ENCODE peak calls at places on chromosomes 7 and 10, in six cellular contexts. G, Z, Q, C, T and A are unnamed samples.

GRCh38 chr10:99689461-99689860 is 30.2 kb downstream of the ENTPD7 start:
- DNase-seq in G (no peak), Q (no peak), C (no peak), Z (no peak), T (no peak), A (no peak)

GRCh38 chr10:127123626-127124025 is 72.8 kb downstream of the INSYN2A start:
- DNase-seq in Z (no peak), C (no peak), T (no peak), Q (no peak), G (no peak), A (no peak)

GRCh38 chr10:108465871-108466641 is 1301.5 kb upstream of the SORCS1 start:
- DNase-seq in G (peak; percentile 1), T (peak; percentile 39), C (no peak), Z (no peak), Q (no peak), A (no peak)

GRCh38 chr7:4790516-4790991 is 15.1 kb downstream of the AP5Z1 start:
- DNase-seq in C (no peak), Q (no peak), T (no peak), G (no peak), Z (no peak), A (no peak)

GRCh38 chr10:24341371-24341770 is 132.4 kb downstream of the KIAA1217 start:
- DNase-seq in C (no peak), G (no peak), Z (no peak), T (no peak), Q (no peak), A (no peak)

GRCh38 chr10:68087338-68088029 is 12.4 kb upstream of the HERC4 start:
- DNase-seq in Z (no peak), T (peak; percentile 15), C (no peak), G (no peak), Q (no peak), A (no peak)

GRCh38 chr7:111006040-111006439 is 84.9 kb upstream of the LRRN3 start:
- DNase-seq in T (no peak), Z (no peak), G (no peak), C (no peak), Q (no peak), A (no peak)

GRCh38 chr10:63437334-63437949 is 28.3 kb downstream of the JMJD1C start:
- DNase-seq in C (no peak), Z (no peak), T (no peak), Q (no peak), G (no peak), A (no peak)

GRCh38 chr10:6128591-6129383 is 40.0 kb downstream of the RBM17 start:
- DNase-seq in C (no peak), G (no peak), Z (no peak), T (no peak), Q (no peak), A (no peak)

GRCh38 chr7:85719981-85720963 is 533.4 kb upstream of the SEMA3D start:
- DNase-seq in G (no peak), C (no peak), T (no peak), Z (no peak), Q (peak; percentile 81), A (no peak)

GRCh38 chr7:1124816-1125602 is 35.0 kb downstream of the ZFAND2A start:
- DNase-seq in G (no peak), C (no peak), Z (no peak), T (no peak), Q (no peak), A (no peak)

GRCh38 chr7:74061840-74062539 is 21.6 kb upstream of the LIMK1 start:
- DNase-seq in G (peak; percentile 72), Q (peak; percentile 72), Z (peak; percentile 33), T (no peak), C (peak; percentile 77), A (peak; percentile 80)

GRCh38 chr7:121273467-121274167 is 55.2 kb upstream of the WNT16 start:
- DNase-seq in C (no peak), T (no peak), Z (no peak), Q (no peak), G (no peak), A (no peak)

GRCh38 chr7:23915196-23915595 is 205.2 kb downstream of the STK31 start:
- DNase-seq in G (no peak), Z (no peak), C (no peak), Q (no peak), T (no peak), A (no peak)

GRCh38 chr7:147775564-147775963 is 815.0 kb upstream of the C7orf33 start:
- DNase-seq in G (no peak), Z (no peak), Q (no peak), C (no peak), T (no peak), A (no peak)

GRCh38 chr7:39735903-39736302 is 112.5 kb downstream of the RALA start:
- DNase-seq in G (no peak), Z (no peak), C (no peak), T (no peak), Q (no peak), A (no peak)

GRCh38 chr10:122341141-122341810 is 33.2 kb upstream of the PLEKHA1 start:
- DNase-seq in C (no peak), T (no peak), G (no peak), Z (no peak), Q (no peak), A (no peak)

GRCh38 chr7:44977304-44977858 is 1.4 kb downstream of the MYO1G start:
- DNase-seq in T (no peak), C (peak; percentile 87), Z (no peak), G (peak; percentile 65), Q (no peak), A (peak; percentile 61)

GRCh38 chr10:132987671-132988571 is 45.6 kb upstream of the CFAP46 start:
- DNase-seq in C (no peak), T (no peak), Z (no peak), Q (no peak), G (no peak), A (no peak)

GRCh38 chr10:9579110-9579705 is 1438.5 kb upstream of the CELF2 start:
- DNase-seq in C (no peak), T (no peak), G (no peak), Z (no peak), Q (no peak), A (no peak)

GRCh38 chr7:79610301-79610700 is 156.8 kb upstream of the MAGI2 start:
- DNase-seq in T (no peak), Q (no peak), G (no peak), Z (no peak), C (no peak), A (no peak)

GRCh38 chr7:67918158-67918557 is 921.5 kb downstream of the TYW1 start:
- DNase-seq in G (peak; percentile 30), Z (peak; percentile 15), C (no peak), T (no peak), Q (peak; percentile 88), A (no peak)

GRCh38 chr7:76332073-76332472 is 26.7 kb downstream of the YWHAG start:
- DNase-seq in C (no peak), T (no peak), Q (no peak), Z (no peak), G (no peak), A (no peak)

GRCh38 chr10:90418869-90419652 is 438.8 kb downstream of the HTR7 start:
- DNase-seq in Z (no peak), T (no peak), G (no peak), Q (no peak), C (no peak), A (no peak)

GRCh38 chr7:29288534-29289091 is 94.0 kb downstream of the CHN2 start:
- DNase-seq in T (no peak), C (no peak), G (no peak), Z (no peak), Q (no peak), A (no peak)

GRCh38 chr7:123941391-123942180 is 16.5 kb downstream of the SPAM1 start:
- DNase-seq in T (no peak), C (no peak), Z (no peak), Q (no peak), G (no peak), A (no peak)

GRCh38 chr10:50582061-50582460 is 41.7 kb downstream of the SGMS1 start:
- DNase-seq in Q (no peak), G (no peak), C (no peak), Z (no peak), T (no peak), A (no peak)

GRCh38 chr10:125355657-125356056 is 195.3 kb upstream of the CTBP2 start:
- DNase-seq in C (no peak), Z (no peak), Q (no peak), G (no peak), T (no peak), A (no peak)

GRCh38 chr10:85651507-85651902 is 715.1 kb downstream of the GRID1 start:
- DNase-seq in Z (no peak), C (no peak), T (no peak), Q (no peak), G (no peak), A (no peak)

GRCh38 chr7:90520484-90520883 is 51.0 kb downstream of the PTTG1IP2 start:
- DNase-seq in G (no peak), Z (no peak), T (no peak), C (no peak), Q (no peak), A (no peak)

GRCh38 chr10:77392851-77393250 is 244.8 kb downstream of the KCNMA1 start:
- DNase-seq in T (no peak), G (no peak), C (no peak), Z (no peak), Q (no peak), A (no peak)

DNA sequence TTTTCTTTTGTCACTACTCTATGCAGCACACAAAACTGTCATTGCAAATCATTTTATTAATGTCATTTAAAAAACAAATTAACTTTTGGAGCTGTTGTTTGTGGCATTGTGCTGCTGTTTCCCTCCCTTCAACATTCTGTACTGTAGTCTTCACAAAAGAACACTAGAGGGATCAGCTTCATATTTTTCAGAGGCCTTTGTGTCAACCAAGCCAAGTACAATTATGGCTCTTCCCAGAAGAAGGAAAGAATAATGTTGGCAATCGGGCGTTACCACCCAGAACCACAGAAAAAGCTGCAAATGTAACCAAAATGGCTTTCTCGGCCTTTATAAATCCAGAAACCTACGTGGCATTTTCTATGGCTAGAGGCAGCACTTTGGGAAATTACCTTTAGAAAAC is 98.9 kb upstream of the COL1A2 start:
- DNase-seq in C (no peak), Z (no peak), T (no peak), Q (no peak), G (no peak), A (no peak)
- TF ChIP-seq CTCF in C (no peak), Z (no peak), T (no peak), Q (no peak), G (no peak), A (no peak)

GRCh38 chr7:34851431-34851830 is 185.9 kb downstream of the DPY19L1 start:
- DNase-seq in Q (no peak), Z (no peak), G (no peak), T (no peak), C (no peak), A (no peak)
- TF ChIP-seq CTCF in Q (no peak), Z (no peak), G (no peak), T (no peak), C (no peak), A (no peak)

GRCh38 chr7:114426824-114427223 is 12.2 kb downstream of the FOXP2 start:
- DNase-seq in Z (no peak), Q (no peak), T (no peak), G (no peak), C (no peak), A (no peak)
- TF ChIP-seq CTCF in Z (peak; percentile 7), Q (no peak), T (no peak), G (no peak), C (no peak), A (no peak)

DNA sequence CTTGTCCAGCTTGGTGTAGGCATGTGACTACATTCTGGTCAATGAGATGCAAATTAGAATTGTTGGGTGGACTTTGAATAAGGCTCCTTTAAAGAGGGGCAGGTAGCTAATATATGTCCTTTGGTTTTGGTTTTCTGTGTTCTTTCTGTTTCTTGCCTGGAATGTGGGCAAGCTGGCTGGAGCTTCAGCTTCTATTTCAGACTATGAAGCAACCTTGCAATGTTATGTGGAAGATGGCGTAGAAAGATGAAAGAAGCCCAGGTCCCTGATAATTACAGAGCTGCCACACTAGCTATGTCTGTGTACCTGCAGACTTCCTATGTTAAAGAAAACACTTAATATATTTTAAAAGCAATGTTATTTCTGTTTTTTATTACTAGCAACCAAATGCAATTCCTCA is 46.2 kb downstream of the NEURL1 start:
- DNase-seq in Z (no peak), C (no peak), Q (no peak), T (no peak), G (no peak), A (no peak)
- TF ChIP-seq CTCF in Z (no peak), C (no peak), Q (no peak), T (no peak), G (no peak), A (no peak)